ENCODE peak calls at places on chromosomes 6 and 20, in five cellular contexts. X is HepG2, R is GM12878, U is H1, A is K562. B is an unnamed sample.

GRCh38 chr20:36620917-36621316 is 15.3 kb downstream of the RAB5IF start:
- DNase-seq in X (no peak), R (no peak), U (no peak), A (no peak), B (no peak)

GRCh38 chr6:24307881-24308280 is 50.0 kb downstream of the DCDC2 start:
- DNase-seq in X (no peak), A (no peak), R (no peak), U (no peak), B (no peak)

GRCh38 chr20:40807094-40807623 is 118.1 kb upstream of the MAFB start:
- DNase-seq in X (no peak), R (no peak), A (no peak), U (no peak), B (no peak)

GRCh38 chr20:64052326-64052722 is 2.9 kb upstream of the SOX18 start:
- DNase-seq in U (no peak), A (no peak), X (no peak), R (no peak), B (no peak)

GRCh38 chr6:73798592-73798991 is 102.6 kb downstream of the CD109 start:
- DNase-seq in A (no peak), U (no peak), R (no peak), X (peak; percentile 66), B (no peak)

GRCh38 chr6:132140150-132140549 is 189.0 kb upstream of the CCN2 start:
- DNase-seq in A (no peak), U (no peak), X (no peak), R (no peak), B (no peak)

GRCh38 chr20:33556237-33556636 is 66.3 kb downstream of the CBFA2T2 start:
- DNase-seq in U (no peak), X (no peak), A (no peak), R (no peak), B (no peak)

GRCh38 chr6:3023663-3024483 is 24.2 kb downstream of the NQO2 start:
- DNase-seq in R (peak; percentile 63), A (peak; percentile 100), U (peak; percentile 75), X (no peak), B (peak; percentile 76)

GRCh38 chr6:127117979-127118504 is 429 bp upstream of the RSPO3 start:
- DNase-seq in U (no peak), X (no peak), R (no peak), A (no peak), B (peak; percentile 2)

GRCh38 chr6:6795396-6795795 is 206.9 kb downstream of the LY86 start:
- DNase-seq in R (no peak), U (no peak), X (no peak), A (no peak), B (no peak)

GRCh38 chr20:62835931-62836861 is 19.3 kb downstream of the COL9A3 start:
- DNase-seq in A (no peak), R (no peak), X (no peak), U (no peak), B (no peak)

GRCh38 chr6:161439093-161439492 is 165.2 kb upstream of the AGPAT4 start:
- DNase-seq in U (no peak), A (peak; percentile 75), X (no peak), R (no peak), B (no peak)

GRCh38 chr6:132995432-132995831 is 181.1 kb downstream of the RPS12 start:
- DNase-seq in U (no peak), X (no peak), R (no peak), A (no peak), B (no peak)

GRCh38 chr6:91341473-91341872 is 754.6 kb upstream of the MAP3K7 start:
- DNase-seq in X (no peak), R (no peak), A (no peak), U (no peak), B (no peak)

GRCh38 chr6:117352466-117353081 is 73.2 kb downstream of the ROS1 start:
- DNase-seq in U (no peak), R (no peak), A (peak; percentile 5), X (peak; percentile 29), B (no peak)

GRCh38 chr20:19291024-19291817 is 78.8 kb downstream of the SLC24A3 start:
- DNase-seq in R (no peak), X (no peak), A (no peak), U (no peak), B (no peak)

GRCh38 chr20:12394786-12395185 is 477.1 kb downstream of the BTBD3 start:
- DNase-seq in A (no peak), R (no peak), X (no peak), U (no peak), B (no peak)
- TF ChIP-seq TAF1 in A (no peak), R (no peak), X (no peak), U (no peak), B (no peak)

GRCh38 chr20:3927486-3928291 is 38.5 kb downstream of the PANK2 start:
- DNase-seq in X (no peak), U (no peak), R (no peak), A (no peak), B (no peak)
- TF ChIP-seq POLR2AphosphoS5 in X (peak; percentile 58), U (peak; percentile 82), R (peak; percentile 17), A (no peak), B (peak; percentile 66)

DNA sequence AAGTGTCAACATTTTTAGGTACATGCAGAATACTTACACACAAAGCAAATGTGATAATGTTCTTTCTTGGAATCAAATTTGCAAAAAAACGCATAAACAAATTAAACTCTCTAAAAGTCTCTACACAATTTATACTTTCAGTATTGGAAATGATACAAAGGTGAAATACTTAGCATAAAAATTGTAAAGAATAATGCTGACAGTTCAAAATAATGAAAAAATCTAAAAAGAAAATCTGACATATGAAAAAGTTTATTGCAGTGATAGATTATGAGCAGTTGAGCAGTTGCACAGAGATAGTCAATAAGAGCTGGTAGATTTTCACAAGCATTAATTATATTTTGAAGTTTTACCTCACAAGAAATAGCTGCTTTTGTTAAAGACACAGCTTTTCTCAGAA is 1176.4 kb upstream of the EYS start:
- DNase-seq in U (no peak), X (no peak), R (no peak), A (no peak), B (no peak)
- TF ChIP-seq POLR2A in U (no peak), X (no peak), R (no peak), A (no peak), B (no peak)

DNA sequence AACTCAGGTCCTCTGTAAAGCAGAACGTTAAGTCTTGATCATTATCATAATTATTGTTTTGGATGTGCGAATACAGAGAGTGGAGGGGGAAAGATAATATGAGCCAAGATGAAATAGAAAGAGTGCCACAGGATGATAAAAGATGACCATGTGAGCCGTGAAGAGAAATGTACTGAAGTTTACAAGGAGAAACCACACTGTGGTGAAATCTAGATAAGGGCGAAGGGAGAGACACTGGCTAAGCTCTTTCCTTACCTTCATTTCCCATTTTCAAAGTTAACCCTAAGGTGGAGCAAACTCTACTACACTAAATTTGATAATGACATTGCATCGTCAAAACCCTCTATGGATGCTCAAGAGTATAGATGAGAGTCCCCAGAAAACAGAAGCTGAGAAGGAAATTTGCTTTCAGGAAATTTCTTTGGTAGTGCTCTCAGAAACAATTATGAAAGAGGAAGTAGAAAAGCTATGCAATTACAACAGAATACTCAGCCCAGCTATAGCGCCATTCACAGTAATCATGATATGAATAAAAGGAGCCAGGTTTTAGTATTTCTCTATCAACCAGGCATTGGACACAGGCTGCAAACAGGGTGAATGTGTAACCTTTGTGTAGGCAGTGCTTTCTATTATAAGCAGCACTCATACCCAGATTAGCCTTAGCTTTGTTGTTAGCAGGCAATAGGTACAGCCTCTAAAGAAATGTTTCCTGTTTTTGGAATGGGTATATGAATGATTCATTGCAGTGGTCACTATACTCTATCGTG is 1080.7 kb downstream of the GRIK2 start:
- DNase-seq in A (no peak), U (no peak), R (no peak), X (no peak), B (no peak)
- TF ChIP-seq TAF1 in A (no peak), U (no peak), R (no peak), X (no peak), B (no peak)